ENCODE peak calls at places on chromosomes 6 and 20, in seven cellular contexts. R is A549, L is sigmoid colon, M is K562, B is tibial nerve, X is SK-N-SH, C is suprapubic skin. O is an unnamed sample.

GRCh38 chr6:168369776-168370175 is 50.2 kb upstream of the DACT2 start:
- DNase-seq in M (no peak), X (no peak), C (peak; percentile 22), L (peak; percentile 38), R (no peak), B (no peak), O (no peak)

GRCh38 chr6:2902470-2902762 is 693 bp downstream of the SERPINB9 start:
- DNase-seq in B (no peak), R (no peak), M (no peak), X (no peak), C (no peak), L (no peak), O (peak; percentile 48)

GRCh38 chr20:63756648-63756991 is 17.0 kb downstream of the SLC2A4RG start:
- DNase-seq in B (no peak), X (no peak), C (no peak), L (no peak), M (no peak), R (no peak), O (no peak)

GRCh38 chr6:138944412-138944811 is 43.6 kb downstream of the REPS1 start:
- DNase-seq in M (no peak), L (no peak), X (no peak), R (peak; percentile 10), C (no peak), B (no peak), O (no peak)

GRCh38 chr6:150228067-150228733 is 85.4 kb downstream of the PPP1R14C start:
- DNase-seq in C (no peak), L (no peak), M (no peak), R (no peak), B (no peak), X (no peak), O (no peak)

GRCh38 chr6:63897952-63898351 is 262.4 kb downstream of the PHF3 start:
- DNase-seq in M (no peak), B (no peak), R (no peak), C (no peak), L (no peak), X (no peak), O (no peak)

GRCh38 chr6:82902290-82902689 is 163.4 kb downstream of the UBE3D start:
- DNase-seq in R (no peak), L (no peak), B (no peak), M (no peak), C (no peak), X (no peak), O (no peak)

GRCh38 chr20:40442181-40442963 is 246.7 kb downstream of the MAFB start:
- DNase-seq in L (no peak), C (no peak), X (peak; percentile 30), R (peak; percentile 5), B (no peak), M (no peak), O (no peak)

GRCh38 chr6:53673138-53673801 is 7.7 kb upstream of the KLHL31 start:
- DNase-seq in C (no peak), X (no peak), R (peak; percentile 21), M (no peak), B (no peak), L (no peak), O (no peak)

GRCh38 chr6:100573169-100573568 is 108.4 kb upstream of the SIM1 start:
- DNase-seq in X (peak; percentile 7), C (no peak), L (no peak), M (peak; percentile 14), R (peak; percentile 4), B (no peak), O (no peak)

GRCh38 chr6:44301782-44302564 is 11.2 kb downstream of the AARS2 start:
- DNase-seq in X (no peak), L (no peak), B (no peak), M (no peak), R (no peak), C (no peak), O (no peak)

GRCh38 chr6:24026050-24026449 is 100.0 kb upstream of the NRSN1 start:
- DNase-seq in B (no peak), X (no peak), L (no peak), R (no peak), C (no peak), M (no peak), O (no peak)

GRCh38 chr6:56381852-56382251 is 134.5 kb upstream of the COL21A1 start:
- DNase-seq in X (no peak), B (no peak), M (no peak), R (no peak), C (no peak), L (no peak), O (no peak)

GRCh38 chr6:142693446-142693845 is 251.5 kb downstream of the HIVEP2 start:
- DNase-seq in R (no peak), B (no peak), L (no peak), C (no peak), X (no peak), M (no peak), O (no peak)

GRCh38 chr6:1601616-1602355 is 7.9 kb upstream of the FOXC1 start:
- DNase-seq in M (no peak), B (no peak), X (no peak), L (no peak), C (no peak), R (no peak), O (no peak)

GRCh38 chr6:112841553-112842337 is 494.6 kb downstream of the RFPL4B start:
- DNase-seq in B (no peak), L (no peak), C (no peak), M (no peak), X (no peak), R (no peak), O (no peak)

GRCh38 chr6:42460892-42461291 is 9.2 kb upstream of the TRERF1 start:
- DNase-seq in X (no peak), R (no peak), M (no peak), B (no peak), L (no peak), C (no peak), O (no peak)

GRCh38 chr20:35660122-35660937 is 4.4 kb downstream of the CPNE1 start:
- DNase-seq in M (no peak), C (no peak), L (no peak), X (no peak), B (no peak), R (no peak), O (no peak)

GRCh38 chr20:10352934-10353866 is 80.8 kb downstream of the MKKS start:
- DNase-seq in B (no peak), R (peak; percentile 31), C (no peak), X (no peak), M (no peak), L (no peak), O (no peak)

GRCh38 chr6:41894366-41895299 is 542 bp downstream of the USP49 start:
- DNase-seq in L (no peak), X (no peak), C (peak; percentile 67), M (no peak), B (no peak), R (no peak), O (no peak)

GRCh38 chr6:88166901-88167624 is 916 bp upstream of the CNR1 start:
- DNase-seq in R (no peak), M (no peak), B (no peak), X (peak; percentile 69), L (peak; percentile 67), C (no peak), O (peak; percentile 30)

DNA sequence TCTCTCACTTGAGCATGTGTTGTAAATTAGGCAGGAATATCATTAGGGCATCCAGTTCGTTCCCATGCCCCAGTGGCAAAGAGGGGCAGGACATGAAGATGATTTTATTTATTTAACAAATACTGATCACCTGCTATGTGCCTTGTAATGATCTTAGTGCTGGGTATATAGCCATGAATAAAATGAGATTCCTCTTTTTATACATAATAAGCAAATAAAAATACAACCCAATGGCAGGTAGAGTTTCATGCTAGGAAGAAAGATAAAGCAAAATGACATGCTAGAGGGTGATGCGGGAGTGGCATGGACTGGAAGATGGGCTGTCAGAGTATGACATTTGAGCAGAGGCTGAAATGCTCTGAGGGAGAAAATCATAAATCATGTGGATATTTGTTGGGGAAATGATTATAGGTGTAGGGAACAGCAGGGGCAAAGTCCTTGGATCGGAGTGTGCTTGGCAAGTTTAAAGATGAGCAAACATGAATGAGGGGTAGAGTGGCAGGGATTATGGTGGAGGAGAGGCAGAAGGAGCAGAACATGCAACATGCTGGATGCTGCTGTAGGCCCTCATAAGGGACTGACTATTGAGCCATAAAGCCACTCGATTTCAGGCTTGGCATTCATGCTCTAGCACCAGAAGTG is 342.1 kb downstream of the PLCB1 start:
- DNase-seq in L (no peak), B (no peak), M (no peak), R (no peak), X (no peak), C (no peak), O (no peak)
- TF ChIP-seq EP300 in L (no peak), B (no peak), M (no peak), R (no peak), X (no peak), C (no peak), O (no peak)

GRCh38 chr6:12223383-12223782 is 66.8 kb upstream of the EDN1 start:
- DNase-seq in L (no peak), C (no peak), M (no peak), R (no peak), B (no peak), X (no peak), O (no peak)

GRCh38 chr6:12228447-12229146 is 61.6 kb upstream of the EDN1 start:
- DNase-seq in X (no peak), L (no peak), M (no peak), R (no peak), B (no peak), C (no peak), O (no peak)

GRCh38 chr6:12222405-12223366 is 67.5 kb upstream of the EDN1 start:
- DNase-seq in X (no peak), L (no peak), C (no peak), M (no peak), R (no peak), B (no peak), O (no peak)
- TF ChIP-seq EP300 in X (no peak), L (no peak), C (no peak), M (no peak), R (no peak), B (no peak), O (no peak)

DNA sequence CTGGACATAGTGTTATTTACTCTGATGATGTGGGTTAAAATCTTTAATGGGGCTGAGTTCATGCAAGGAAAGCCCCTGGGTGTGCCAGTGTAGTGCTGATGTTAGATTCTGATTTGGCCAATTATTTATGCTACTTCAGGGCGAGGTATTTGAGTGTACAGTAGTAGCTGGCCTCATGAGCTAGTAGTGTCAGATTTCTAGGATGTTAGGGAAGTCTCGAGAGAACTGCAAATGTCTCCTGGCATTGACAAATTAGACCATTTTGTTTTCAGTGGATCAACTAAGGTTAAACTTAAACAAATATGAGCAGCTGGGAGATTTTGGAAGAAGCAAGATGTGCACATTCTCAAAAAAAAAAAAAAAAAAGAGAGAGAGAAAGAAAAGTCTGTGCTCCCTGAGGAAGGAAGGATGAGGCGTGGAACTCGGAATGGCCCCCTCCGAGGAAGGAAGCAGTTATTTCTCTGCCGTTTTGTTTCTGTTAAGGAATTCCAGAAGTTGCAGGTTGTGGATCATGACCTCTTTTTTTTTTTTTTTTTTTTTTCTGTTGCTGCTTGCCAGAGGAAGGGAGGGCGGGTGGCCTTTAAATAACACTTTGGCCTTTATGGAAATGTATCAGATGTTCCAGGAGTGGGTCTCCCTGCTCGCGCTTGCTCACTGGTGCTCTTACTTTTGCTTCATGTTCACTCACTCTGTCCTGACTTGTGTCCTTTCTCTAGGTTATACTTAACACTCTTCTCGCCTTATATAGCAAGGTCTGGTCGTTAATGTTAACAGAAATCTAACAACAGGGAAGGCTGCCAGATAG is 124.5 kb downstream of the TCP11 start:
- DNase-seq in M (no peak), B (peak; percentile 36), C (no peak), R (no peak), L (peak; percentile 85), X (no peak), O (peak; percentile 45)
- TF ChIP-seq EP300 in M (no peak), B (peak; percentile 78), C (no peak), R (no peak), L (peak; percentile 49), X (no peak), O (no peak)

GRCh38 chr6:317452-318144 is 25.3 kb downstream of the DUSP22 start:
- DNase-seq in C (no peak), B (no peak), X (no peak), M (no peak), L (peak; percentile 65), R (no peak), O (no peak)
- TF ChIP-seq EP300 in C (no peak), B (no peak), X (no peak), M (no peak), L (no peak), R (no peak), O (no peak)